ENCODE peak calls at places on chromosome 3, in five cellular contexts. S is HL-60, O is GM12865, B is SW 1271, W is RKO. Z is an unnamed sample.

GRCh38 chr3:27532931-27533607 is 48.9 kb upstream of the SLC4A7 start:
- DNase-seq in O (no peak), W (no peak), S (no peak), B (no peak), Z (no peak)

GRCh38 chr3:155047672-155048071 is 32.4 kb upstream of the MME start:
- DNase-seq in O (no peak), B (no peak), W (no peak), S (no peak), Z (no peak)

GRCh38 chr3:129794319-129795201 is 99.0 kb downstream of the TMCC1 start:
- DNase-seq in O (peak), W (no peak), S (peak), B (peak), Z (no peak)

GRCh38 chr3:48962340-48962739 is 27.7 kb upstream of the P4HTM start:
- DNase-seq in S (no peak), B (no peak), O (no peak), W (no peak), Z (no peak)

GRCh38 chr3:55014081-55014480 is 86.2 kb upstream of the LRTM1 start:
- DNase-seq in S (no peak), O (no peak), W (no peak), B (no peak), Z (no peak)

GRCh38 chr3:140207541-140207940 is 272.6 kb downstream of the CLSTN2 start:
- DNase-seq in W (no peak), B (no peak), O (no peak), S (no peak), Z (no peak)

GRCh38 chr3:28808068-28808467 is 459.4 kb upstream of the AZI2 start:
- DNase-seq in B (no peak), O (no peak), S (no peak), W (no peak), Z (no peak)

GRCh38 chr3:124101643-124102042 is 109.7 kb upstream of the ROPN1 start:
- DNase-seq in S (no peak), W (no peak), B (no peak), O (no peak), Z (no peak)

Z was measured in coronary artery.